ENCODE peak calls at places on chromosomes 12 and 14, in eight cellular contexts. B is CD8-positive, alpha-beta memory T cell; Y is pancreas; Z is brain microvascular endothelial cell; S is psoas muscle; P is tibial artery; G is neural progenitor cell; M is Peyer's patch. I is an unnamed sample.

GRCh38 chr14:85538636-85539035 is 8.7 kb downstream of the FLRT2 start:
- DNase-seq in S (no peak), B (no peak), P (no peak), G (no peak), Z (no peak), Y (no peak), M (no peak), I (no peak)

GRCh38 chr14:56004323-56004722 is 113.9 kb upstream of the PELI2 start:
- DNase-seq in Z (no peak), M (no peak), Y (no peak), P (no peak), S (no peak), B (no peak), G (no peak), I (no peak)

GRCh38 chr12:91603060-91603459 is 420.4 kb upstream of the DCN start:
- DNase-seq in Z (no peak), Y (no peak), M (no peak), G (no peak), P (no peak), B (no peak), S (no peak), I (no peak)

GRCh38 chr12:103144278-103144677 is 186.8 kb downstream of the ASCL1 start:
- DNase-seq in P (no peak), B (no peak), S (no peak), Y (no peak), M (no peak), Z (no peak), G (no peak), I (no peak)

GRCh38 chr12:39127401-39127800 is 222.0 kb upstream of the CPNE8 start:
- DNase-seq in P (no peak), Z (no peak), G (no peak), M (peak; percentile 73), B (no peak), Y (no peak), S (no peak), I (no peak)

GRCh38 chr14:94110552-94111181 is at the start of gene IFI27:
- DNase-seq in S (no peak), Z (no peak), M (peak; percentile 81), P (no peak), B (no peak), Y (no peak), G (no peak), I (peak; percentile 78)

GRCh38 chr12:27552886-27553560 is 29.0 kb downstream of the PPFIBP1 start:
- DNase-seq in P (no peak), G (no peak), M (no peak), S (no peak), Y (no peak), B (no peak), Z (no peak), I (no peak)

GRCh38 chr12:102300824-102301461 is 103.3 kb upstream of the PMCH start:
- DNase-seq in Y (peak; percentile 18), M (no peak), B (no peak), G (peak; percentile 55), Z (peak; percentile 65), P (no peak), S (no peak), I (no peak)

GRCh38 chr12:3869448-3869847 is 3.8 kb downstream of the PARP11 start:
- DNase-seq in G (no peak), M (no peak), P (no peak), B (no peak), S (no peak), Z (no peak), Y (no peak), I (no peak)

GRCh38 chr12:19710811-19711793 is 271.8 kb downstream of the AEBP2 start:
- DNase-seq in B (no peak), P (peak; percentile 93), Y (peak; percentile 35), G (no peak), Z (peak; percentile 5), M (no peak), S (no peak), I (no peak)

GRCh38 chr12:71558445-71558844 is 105.2 kb downstream of the ZFC3H1 start:
- DNase-seq in S (no peak), P (no peak), G (no peak), B (no peak), M (no peak), Y (no peak), Z (no peak), I (no peak)

GRCh38 chr12:56116267-56117081 is at the start of gene RPL41:
- DNase-seq in P (peak; percentile 95), Y (peak; percentile 94), M (peak; percentile 99), S (peak; percentile 96), G (peak; percentile 98), B (peak; percentile 95), Z (peak; percentile 93), I (peak; percentile 95)

GRCh38 chr12:19779393-19780056 is 340.2 kb downstream of the AEBP2 start:
- DNase-seq in M (no peak), G (peak; percentile 64), P (peak; percentile 79), S (no peak), Z (no peak), Y (no peak), B (no peak), I (no peak)

GRCh38 chr14:100440207-100440631 is 117.1 kb downstream of the SLC25A47 start:
- DNase-seq in M (peak; percentile 84), Z (peak; percentile 29), Y (peak; percentile 84), B (peak; percentile 53), G (peak; percentile 83), P (no peak), S (peak; percentile 86), I (peak; percentile 73)

GRCh38 chr12:129084875-129085826 is 231.9 kb downstream of the GLT1D1 start:
- DNase-seq in M (no peak), S (peak; percentile 15), Y (no peak), Z (no peak), P (no peak), B (no peak), G (no peak), I (no peak)

GRCh38 chr12:29157486-29157946 is 8.4 kb downstream of the FAR2 start:
- DNase-seq in B (no peak), S (no peak), M (no peak), P (no peak), Z (peak; percentile 69), G (no peak), Y (no peak), I (no peak)
- H3K36me3 ChIP-seq in B (no peaks in the 10 kb centered on the region), S (no peaks in the 10 kb centered on the region), M (no peaks in the 10 kb centered on the region), P (no peaks in the 10 kb centered on the region), Z (no peaks in the 10 kb centered on the region), G (no peaks in the 10 kb centered on the region), Y (no peaks in the 10 kb centered on the region), I (no peaks in the 10 kb centered on the region)

GRCh38 chr14:89388853-89389252 is 28.2 kb downstream of the FOXN3 start:
- DNase-seq in B (no peak), Y (no peak), Z (no peak), P (no peak), G (peak; percentile 30), S (no peak), M (no peak), I (no peak)
- H3K27ac ChIP-seq in B (no peak overlapping the region), Y (no peak overlapping the region), Z (no peak overlapping the region), P (no peak overlapping the region), G (no peak overlapping the region), S (peak overlapping the region; percentile 58), M (no peak overlapping the region), I (no peak overlapping the region)

GRCh38 chr14:68919129-68919927 is 59.8 kb downstream of the ACTN1 start:
- DNase-seq in S (no peak), P (no peak), Z (no peak), G (no peak), Y (no peak), B (no peak), M (no peak), I (no peak)
- H3K36me3 ChIP-seq in S (peaks cover 12% of the 10 kb centered on the region), P (peaks cover 32% of the 10 kb centered on the region), Z (peaks cover 94% of the 10 kb centered on the region), G (no peaks in the 10 kb centered on the region), Y (peaks cover 8% of the 10 kb centered on the region), B (peaks cover 12% of the 10 kb centered on the region), M (no peaks in the 10 kb centered on the region), I (peaks cover 8% of the 10 kb centered on the region)

DNA sequence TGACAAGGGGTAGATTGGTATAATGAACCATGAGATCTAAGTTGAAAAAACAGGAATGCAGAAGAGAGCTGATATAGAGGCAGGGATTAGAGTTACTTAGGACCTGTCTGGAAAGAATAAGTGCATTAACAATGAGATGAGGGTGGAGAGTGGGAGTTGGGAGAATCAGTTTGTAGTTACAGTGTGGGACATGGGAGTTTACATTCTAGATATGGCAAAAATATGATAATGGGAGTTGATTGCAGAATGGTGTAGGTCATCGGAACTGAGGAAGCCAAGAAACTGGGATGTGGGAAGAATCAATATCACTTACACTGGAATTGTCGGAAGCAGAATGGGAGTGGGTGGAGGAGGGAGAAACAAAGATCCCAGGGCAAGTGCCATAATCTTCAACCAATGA is 301.1 kb upstream of the NPAS3 start:
- DNase-seq in G (no peak), M (no peak), B (no peak), P (no peak), Z (no peak), Y (no peak), S (no peak), I (no peak)
- H3K27ac ChIP-seq in G (no peak overlapping the region), M (no peak overlapping the region), B (no peak overlapping the region), P (no peak overlapping the region), Z (no peak overlapping the region), Y (no peak overlapping the region), S (no peak overlapping the region), I (no peak overlapping the region)

GRCh38 chr14:59354666-59355065 is 110.5 kb downstream of the GPR135 start:
- DNase-seq in S (no peak), B (no peak), G (no peak), P (no peak), Z (no peak), M (no peak), Y (no peak), I (no peak)
- H3K36me3 ChIP-seq in S (peaks cover 29% of the 10 kb centered on the region), B (no peaks in the 10 kb centered on the region), G (peaks cover 3% of the 10 kb centered on the region), P (peaks cover 46% of the 10 kb centered on the region), Z (peaks cover 2% of the 10 kb centered on the region), M (no peaks in the 10 kb centered on the region), Y (peaks cover 24% of the 10 kb centered on the region), I (peaks cover 12% of the 10 kb centered on the region)

GRCh38 chr12:44873898-44874297 is 2.2 kb downstream of the NELL2 start:
- DNase-seq in M (no peak), B (no peak), Z (no peak), P (no peak), Y (no peak), S (no peak), G (no peak), I (no peak)
- H3K27ac ChIP-seq in M (no peak overlapping the region), B (no peak overlapping the region), Z (no peak overlapping the region), P (no peak overlapping the region), Y (no peak overlapping the region), S (no peak overlapping the region), G (no peak overlapping the region), I (no peak overlapping the region)

GRCh38 chr14:69775012-69775411 is 8.1 kb downstream of the SRSF5 start:
- DNase-seq in G (no peak), B (no peak), S (no peak), Z (no peak), M (no peak), Y (no peak), P (no peak), I (no peak)
- H3K36me3 ChIP-seq in G (peaks cover 38% of the 10 kb centered on the region), B (peaks cover 44% of the 10 kb centered on the region), S (peaks cover 99% of the 10 kb centered on the region), Z (peaks cover 82% of the 10 kb centered on the region), M (no peaks in the 10 kb centered on the region), Y (peaks cover 52% of the 10 kb centered on the region), P (peaks cover 90% of the 10 kb centered on the region), I (peaks cover 41% of the 10 kb centered on the region)

GRCh38 chr14:66224492-66225178 is 261.5 kb upstream of the CCDC196 start:
- DNase-seq in P (no peak), M (no peak), B (no peak), Z (no peak), S (no peak), Y (no peak), G (no peak), I (no peak)
- H3K27ac ChIP-seq in P (no peak overlapping the region), M (no peak overlapping the region), B (no peak overlapping the region), Z (no peak overlapping the region), S (no peak overlapping the region), Y (no peak overlapping the region), G (no peak overlapping the region), I (no peak overlapping the region)